ENCODE peak calls at places on chromosomes 16 and 17, in eight cellular contexts. Y is left ventricle myocardium inferior, T is A549, F is AG04450, I is endothelial cell, Z is coronary artery, L is Calu3, K is dorsolateral prefrontal cortex. A is an unnamed sample.

GRCh38 chr17:82407255-82407654 is 10.9 kb upstream of the HEXD start:
- DNase-seq in Y (peak), T (no peak), F (no peak), I (no peak), Z (no peak), L (no peak), K (no peak), A (no peak)

GRCh38 chr16:30445149-30445407 is 596 bp downstream of the SEPHS2 start:
- DNase-seq in Y (no peak), T (no peak), F (no peak), I (no peak), Z (no peak), L (no peak), K (no peak), A (no peak)

GRCh38 chr16:10128397-10129258 is 53.6 kb downstream of the GRIN2A start:
- DNase-seq in Y (no peak), T (no peak), F (no peak), I (no peak), Z (no peak), L (no peak), K (no peak), A (no peak)

GRCh38 chr17:40498281-40499084 is 2.9 kb downstream of the TNS4 start:
- DNase-seq in Y (no peak), T (no peak), F (no peak), I (no peak), Z (no peak), L (no peak), K (no peak), A (no peak)

GRCh38 chr17:19958023-19958422 is 19.6 kb downstream of the AKAP10 start:
- DNase-seq in Y (no peak), T (peak), F (peak), I (peak), Z (no peak), L (peak), K (no peak), A (no peak)

GRCh38 chr17:73594025-73594424 is 50.2 kb downstream of the SDK2 start:
- DNase-seq in Y (no peak), T (no peak), F (no peak), I (no peak), Z (no peak), L (no peak), K (no peak), A (no peak)

GRCh38 chr17:35743911-35744328 is 9.1 kb downstream of the GAS2L2 start:
- DNase-seq in Y (no peak), T (no peak), F (no peak), I (peak), Z (no peak), L (peak), K (no peak), A (no peak)

GRCh38 chr16:78499399-78499798 is 399.9 kb downstream of the WWOX start:
- DNase-seq in Y (no peak), T (no peak), F (no peak), I (no peak), Z (no peak), L (no peak), K (no peak), A (no peak)

GRCh38 chr16:58393138-58393504 is 850 bp downstream of the GINS3 start:
- DNase-seq in Y (no peak), T (peak), F (no peak), I (no peak), Z (no peak), L (no peak), K (no peak), A (no peak)

GRCh38 chr16:28977703-28978641 is 3.4 kb downstream of the SPNS1 start:
- DNase-seq in Y (no peak), T (peak), F (no peak), I (no peak), Z (no peak), L (peak), K (no peak), A (no peak)

GRCh38 chr17:72710185-72710584 is 382.3 kb downstream of the SLC39A11 start:
- DNase-seq in Y (no peak), T (no peak), F (no peak), I (no peak), Z (no peak), L (no peak), K (no peak), A (no peak)

GRCh38 chr16:84514874-84515835 is 10.7 kb upstream of the MEAK7 start:
- DNase-seq in Y (peak), T (no peak), F (no peak), I (no peak), Z (no peak), L (no peak), K (no peak), A (no peak)

GRCh38 chr16:86874141-86874540 is 295.8 kb downstream of the FOXL1 start:
- DNase-seq in Y (no peak), T (no peak), F (no peak), I (peak), Z (no peak), L (peak), K (no peak), A (no peak)

GRCh38 chr16:2719328-2720062 is 529 bp downstream of the PRSS27 start:
- DNase-seq in Y (peak), T (no peak), F (no peak), I (no peak), Z (no peak), L (peak), K (no peak), A (no peak)

GRCh38 chr16:77789085-77789611 is 784 bp downstream of the VAT1L start:
- DNase-seq in Y (no peak), T (no peak), F (no peak), I (no peak), Z (no peak), L (no peak), K (no peak), A (no peak)

GRCh38 chr16:89187337-89188063 is 12.8 kb downstream of the SLC22A31 start:
- DNase-seq in Y (no peak), T (no peak), F (no peak), I (no peak), Z (no peak), L (no peak), K (no peak), A (peak)

GRCh38 chr16:60310836-60311445 is 1576.8 kb upstream of the GOT2 start:
- DNase-seq in Y (no peak), T (no peak), F (no peak), I (no peak), Z (no peak), L (no peak), K (no peak), A (no peak)

GRCh38 chr17:31722251-31723056 is 136.6 kb downstream of the COPRS start:
- DNase-seq in Y (no peak), T (no peak), F (no peak), I (no peak), Z (no peak), L (no peak), K (no peak), A (no peak)

GRCh38 chr17:57572062-57572461 is 173.0 kb downstream of the CCDC182 start:
- DNase-seq in Y (no peak), T (no peak), F (no peak), I (no peak), Z (no peak), L (no peak), K (no peak), A (no peak)

GRCh38 chr16:19735074-19735867 is 17.2 kb downstream of the IQCK start:
- DNase-seq in Y (peak), T (no peak), F (no peak), I (no peak), Z (no peak), L (no peak), K (no peak), A (no peak)

GRCh38 chr16:63982156-63982555 is 1139.7 kb downstream of the CDH11 start:
- DNase-seq in Y (no peak), T (no peak), F (no peak), I (no peak), Z (no peak), L (no peak), K (no peak), A (no peak)

GRCh38 chr16:68473358-68474064 is 25.2 kb upstream of the SMPD3 start:
- DNase-seq in Y (no peak), T (no peak), F (no peak), I (peak), Z (no peak), L (no peak), K (no peak), A (no peak)

GRCh38 chr16:31477220-31478216 is 5.4 kb upstream of the SLC5A2 start:
- DNase-seq in Y (no peak), T (no peak), F (no peak), I (peak), Z (no peak), L (peak), K (no peak), A (no peak)

GRCh38 chr17:43846963-43847369 is at the start of gene CD300LG:
- DNase-seq in Y (no peak), T (no peak), F (no peak), I (no peak), Z (no peak), L (no peak), K (no peak), A (no peak)

GRCh38 chr17:77644981-77645380 is 313.5 kb upstream of the TNRC6C start:
- DNase-seq in Y (no peak), T (no peak), F (no peak), I (no peak), Z (no peak), L (no peak), K (no peak), A (no peak)
- TF ChIP-seq CTCF in Y (no peak), T (no peak), F (no peak), I (no peak), Z (no peak), L (no peak), K (no peak), A (no peak)

DNA sequence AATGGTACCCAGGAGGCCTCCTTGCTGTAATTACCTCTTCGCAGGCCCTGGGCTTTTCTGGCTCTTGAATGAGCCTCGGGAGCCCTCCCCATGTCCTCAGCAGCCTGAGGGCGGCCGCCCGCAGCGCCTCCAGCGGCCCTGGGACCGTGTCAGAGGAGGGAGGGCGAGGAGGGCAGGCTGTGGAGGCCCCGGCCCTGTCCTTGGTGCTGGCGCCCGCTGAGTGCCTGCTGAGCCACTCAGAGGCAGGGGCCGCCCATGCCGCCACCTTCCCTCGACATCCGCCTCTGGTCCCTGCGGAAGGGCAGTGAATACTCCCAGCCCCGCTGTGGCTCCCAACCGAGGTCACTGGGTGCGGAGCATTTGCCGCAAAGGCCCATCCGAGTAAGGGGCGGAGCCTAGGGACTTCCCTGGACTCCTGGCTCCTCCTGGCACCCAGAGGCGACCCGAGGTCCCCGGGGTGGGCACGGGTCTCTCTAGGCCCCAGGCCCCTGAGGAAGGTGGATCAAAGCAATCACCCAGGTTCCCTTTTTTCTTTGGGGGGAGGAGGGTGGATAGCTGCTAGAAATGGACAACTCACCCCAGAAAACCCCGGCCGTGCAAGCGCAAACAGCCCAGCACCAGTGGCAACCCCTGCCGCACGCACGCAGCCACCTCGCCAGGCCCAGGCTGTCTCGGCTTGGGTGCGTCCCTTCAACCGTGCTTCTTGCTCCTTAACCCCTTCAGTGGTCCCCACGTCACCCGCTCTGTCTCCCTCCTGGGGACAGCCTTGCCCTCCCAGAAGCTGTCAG is 2.7 kb downstream of the RBFOX3 start:
- DNase-seq in Y (no peak), T (no peak), F (no peak), I (peak), Z (no peak), L (peak), K (no peak), A (peak)
- TF ChIP-seq CTCF in Y (peak), T (no peak), F (peak), I (no peak), Z (no peak), L (no peak), K (no peak), A (no peak)

GRCh38 chr17:75856062-75856681 is 1.0 kb upstream of the WBP2 start:
- DNase-seq in Y (no peak), T (peak), F (no peak), I (no peak), Z (no peak), L (peak), K (no peak), A (no peak)
- TF ChIP-seq CTCF in Y (no peak), T (no peak), F (peak), I (no peak), Z (no peak), L (no peak), K (no peak), A (no peak)

GRCh38 chr17:65589321-65589720 is 27.9 kb upstream of the AXIN2 start:
- DNase-seq in Y (no peak), T (no peak), F (no peak), I (no peak), Z (no peak), L (no peak), K (no peak), A (no peak)

GRCh38 chr17:65584604-65585521 is 23.4 kb upstream of the AXIN2 start:
- DNase-seq in Y (peak), T (no peak), F (no peak), I (no peak), Z (no peak), L (no peak), K (no peak), A (no peak)

GRCh38 chr17:65586899-65587298 is 25.5 kb upstream of the AXIN2 start:
- DNase-seq in Y (no peak), T (no peak), F (no peak), I (no peak), Z (no peak), L (no peak), K (no peak), A (no peak)

GRCh38 chr17:65587602-65588193 is 26.2 kb upstream of the AXIN2 start:
- DNase-seq in Y (no peak), T (no peak), F (no peak), I (no peak), Z (no peak), L (no peak), K (no peak), A (no peak)

DNA sequence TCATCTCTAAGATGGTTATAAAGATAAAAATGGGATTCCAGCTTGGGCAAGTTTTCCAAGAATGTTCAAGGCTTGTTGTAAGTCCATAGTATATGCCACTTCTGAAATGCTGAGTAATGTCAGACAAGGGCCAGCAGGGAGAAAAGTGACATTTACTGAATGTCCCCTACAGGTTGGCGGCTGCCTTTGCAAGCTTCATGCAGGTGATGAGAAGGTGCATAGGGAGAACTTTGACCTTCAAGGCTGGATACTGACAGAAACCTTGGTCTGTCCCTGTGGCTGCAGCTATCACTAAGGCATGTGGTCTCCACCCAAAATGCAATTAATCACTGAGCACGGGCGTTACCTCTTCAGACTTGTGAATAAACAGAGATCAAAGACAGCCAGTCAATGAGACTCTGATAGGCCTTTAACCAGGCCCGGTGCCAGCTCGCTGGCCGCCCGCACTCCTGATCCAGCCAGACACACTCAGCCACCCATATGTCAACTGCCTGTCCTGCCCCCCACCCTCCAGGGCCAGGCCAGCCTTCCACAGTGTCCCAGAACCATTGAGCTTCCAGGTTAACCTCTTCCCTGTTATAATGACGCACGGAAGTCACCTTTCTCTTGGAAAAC is 26.9 kb upstream of the AXIN2 start:
- DNase-seq in Y (peak), T (peak), F (no peak), I (no peak), Z (no peak), L (no peak), K (no peak), A (no peak)
- TF ChIP-seq CTCF in Y (peak), T (no peak), F (no peak), I (no peak), Z (no peak), L (no peak), K (no peak), A (no peak)